ENCODE peak calls at places on chromosomes 6 and 20, in five cellular contexts. M, T, S, Q and Y are unnamed samples.

GRCh38 chr6:49530141-49530775 is 20.2 kb upstream of the C6orf141 start:
- DNase-seq in M (no peak), T (no peak), S (no peak), Q (no peak), Y (no peak)

GRCh38 chr6:47655719-47656595 is 42.4 kb upstream of the ADGRF4 start:
- DNase-seq in M (peak), T (peak), S (no peak), Q (no peak), Y (peak)

GRCh38 chr6:17086469-17086868 is 15.4 kb upstream of the STMND1 start:
- DNase-seq in M (no peak), T (peak), S (no peak), Q (peak), Y (peak)

GRCh38 chr6:31851485-31851832 is 11.2 kb downstream of the NEU1 start:
- DNase-seq in M (no peak), T (no peak), S (no peak), Q (peak), Y (no peak)

GRCh38 chr6:4316867-4317400 is 181.6 kb upstream of the ECI2 start:
- DNase-seq in M (no peak), T (no peak), S (no peak), Q (peak), Y (peak)

GRCh38 chr6:158852312-158853071 is 33.3 kb upstream of the EZR start:
- DNase-seq in M (no peak), T (no peak), S (no peak), Q (no peak), Y (no peak)

GRCh38 chr6:48568856-48569255 is 457.9 kb upstream of the PTCHD4 start:
- DNase-seq in M (no peak), T (no peak), S (no peak), Q (no peak), Y (no peak)

GRCh38 chr6:30260036-30260504 is 46.9 kb upstream of the TRIM26 start:
- DNase-seq in M (peak), T (peak), S (peak), Q (no peak), Y (no peak)

GRCh38 chr6:83708546-83708969 is 343 bp downstream of the SNAP91 start:
- DNase-seq in M (peak), T (peak), S (no peak), Q (no peak), Y (peak)

GRCh38 chr6:10733151-10733715 is 10.4 kb downstream of the TMEM14C start:
- DNase-seq in M (no peak), T (no peak), S (peak), Q (no peak), Y (no peak)

GRCh38 chr6:84415517-84415916 is 188.1 kb upstream of the CEP162 start:
- DNase-seq in M (no peak), T (no peak), S (no peak), Q (no peak), Y (no peak)

GRCh38 chr20:12153616-12154015 is 235.9 kb downstream of the BTBD3 start:
- DNase-seq in M (no peak), T (no peak), S (no peak), Q (peak), Y (no peak)

GRCh38 chr6:28474441-28475219 is 31.3 kb upstream of the ZSCAN23 start:
- DNase-seq in M (peak), T (no peak), S (peak), Q (peak), Y (peak)

GRCh38 chr6:47004458-47004857 is 37.7 kb downstream of the ADGRF1 start:
- DNase-seq in M (no peak), T (no peak), S (no peak), Q (no peak), Y (no peak)

GRCh38 chr6:28838289-28838633 is 85.5 kb downstream of the TRIM27 start:
- DNase-seq in M (peak), T (peak), S (peak), Q (peak), Y (peak)

GRCh38 chr6:77456531-77457248 is 6.6 kb downstream of the HTR1B start:
- DNase-seq in M (no peak), T (peak), S (no peak), Q (peak), Y (peak)

GRCh38 chr20:40797425-40797824 is 108.4 kb upstream of the MAFB start:
- DNase-seq in M (no peak), T (peak), S (no peak), Q (peak), Y (peak)

GRCh38 chr6:35725721-35726438 is 11.0 kb upstream of the ARMC12 start:
- DNase-seq in M (no peak), T (no peak), S (no peak), Q (no peak), Y (peak)

GRCh38 chr6:153625089-153625488 is 414.0 kb upstream of the OPRM1 start:
- DNase-seq in M (peak), T (no peak), S (no peak), Q (no peak), Y (peak)

GRCh38 chr6:92777146-92777740 is 642.1 kb downstream of the EPHA7 start:
- DNase-seq in M (peak), T (no peak), S (no peak), Q (peak), Y (no peak)

GRCh38 chr6:14117158-14118090 is at the start of gene CD83:
- DNase-seq in M (peak), T (peak), S (peak), Q (peak), Y (peak)

GRCh38 chr20:20527661-20528060 is 159.8 kb downstream of the INSM1 start:
- DNase-seq in M (no peak), T (no peak), S (no peak), Q (no peak), Y (no peak)
- H4K91ac ChIP-seq in M (no peak), T (no peak), S (no peak), Q (no peak), Y (no peak)

DNA sequence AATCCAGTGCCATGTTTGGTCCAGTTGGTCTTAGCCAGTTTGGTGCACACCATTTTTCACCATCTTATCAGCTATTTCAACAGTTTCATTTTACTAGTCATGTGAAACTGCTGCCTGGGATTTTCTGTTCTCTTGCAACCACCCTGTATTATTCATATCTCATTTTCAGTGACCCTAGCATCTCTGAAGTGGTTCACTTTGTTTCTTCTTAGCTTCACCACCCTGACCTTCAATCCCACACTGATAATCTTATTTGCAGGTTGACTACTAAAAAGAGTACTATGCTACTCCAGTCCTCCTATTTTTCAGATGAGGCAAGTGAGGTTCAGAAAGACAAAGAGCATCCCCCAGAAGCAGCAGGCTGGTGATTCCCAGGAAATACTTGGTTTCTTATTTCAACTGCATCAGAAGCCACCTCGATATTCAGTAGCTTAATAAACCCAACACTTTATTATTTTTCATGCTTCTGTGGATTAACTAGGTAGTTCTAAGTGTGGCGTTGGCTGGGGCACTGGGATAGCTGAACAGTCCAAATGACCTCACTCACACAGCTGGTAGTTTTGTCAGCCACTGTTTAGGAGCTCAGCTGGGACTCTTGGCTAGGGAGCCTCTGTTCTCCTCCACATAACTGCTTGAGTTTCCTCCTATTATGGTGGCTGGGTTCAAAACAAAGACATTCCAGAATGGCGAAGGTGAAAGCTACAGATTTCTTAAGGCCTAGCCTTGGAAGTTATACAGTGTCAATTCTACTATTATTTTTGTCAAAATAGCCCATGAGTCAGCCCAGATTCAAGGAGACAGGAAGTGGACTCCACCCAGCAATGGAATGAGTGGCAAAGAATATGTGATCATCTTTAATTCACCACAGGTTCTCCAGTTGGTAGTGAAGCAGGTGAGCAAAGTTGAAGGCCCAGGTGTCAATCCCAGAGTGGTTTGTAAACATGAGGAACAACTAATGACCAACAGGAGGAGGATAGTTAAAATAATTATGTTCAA is 40.6 kb downstream of the BPIFB4 start:
- DNase-seq in M (no peak), T (no peak), S (no peak), Q (no peak), Y (no peak)
- H3K4ac ChIP-seq in M (no peak), T (no peak), S (no peak), Q (no peak), Y (no peak)

GRCh38 chr6:41375598-41376151 is 40.3 kb downstream of the NCR2 start:
- DNase-seq in M (no peak), T (peak), S (peak), Q (no peak), Y (no peak)

GRCh38 chr6:41374618-41375590 is 39.5 kb downstream of the NCR2 start:
- DNase-seq in M (no peak), T (peak), S (peak), Q (no peak), Y (no peak)

GRCh38 chr6:41373367-41373918 is 38.0 kb downstream of the NCR2 start:
- DNase-seq in M (no peak), T (no peak), S (peak), Q (no peak), Y (no peak)

GRCh38 chr6:41372526-41373366 is 37.3 kb downstream of the NCR2 start:
- DNase-seq in M (no peak), T (peak), S (peak), Q (no peak), Y (no peak)

GRCh38 chr6:41373919-41374617 is 38.7 kb downstream of the NCR2 start:
- DNase-seq in M (peak), T (peak), S (peak), Q (no peak), Y (no peak)
- H3K23ac ChIP-seq in M (peak), T (no peak), S (no peak), Q (no peak), Y (no peak)

DNA sequence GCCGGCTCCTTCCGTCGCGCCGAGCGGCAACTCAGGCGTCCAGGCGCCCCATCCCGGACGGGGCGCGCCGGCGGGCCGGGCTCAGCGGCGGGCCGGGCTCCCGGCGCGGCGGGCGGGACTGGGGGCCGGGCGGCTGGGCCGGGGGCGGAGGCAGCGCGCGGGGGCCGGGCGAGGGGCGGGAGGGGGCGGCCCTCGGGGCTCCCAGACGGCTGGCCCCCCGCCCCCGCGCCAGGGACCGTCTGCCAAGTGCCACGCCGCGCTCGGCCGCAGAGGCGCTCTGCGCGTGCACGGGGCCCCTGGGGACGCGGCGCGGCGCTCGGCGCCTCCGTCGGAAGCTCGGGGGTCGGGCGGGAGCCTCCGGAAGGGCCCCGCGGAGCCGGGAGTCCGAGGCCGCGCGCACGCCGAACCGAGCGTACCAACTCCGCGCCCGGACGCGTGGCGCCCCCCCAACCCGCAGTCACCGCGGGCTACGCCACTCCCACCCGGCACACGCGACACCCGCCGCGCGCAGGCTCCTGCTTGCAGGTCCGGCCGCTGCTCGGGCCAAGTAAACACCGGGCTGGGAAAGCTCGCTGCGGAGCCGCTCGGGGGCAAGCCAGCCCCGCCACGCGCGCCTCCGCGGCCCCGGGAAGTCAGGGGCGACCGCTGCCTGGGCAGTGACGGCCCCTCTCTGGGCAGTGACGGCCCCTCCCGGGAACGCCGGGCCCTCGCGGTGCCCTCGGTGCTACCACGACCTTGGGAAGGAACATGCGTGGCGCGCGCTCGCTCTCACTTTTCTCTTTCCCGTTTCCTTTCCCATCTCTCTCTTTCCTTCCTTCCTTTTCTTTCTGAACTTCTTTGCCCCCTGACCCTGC is at the start of gene PREX1:
- DNase-seq in M (peak), T (peak), S (peak), Q (peak), Y (peak)
- H4K91ac ChIP-seq in M (no peak), T (no peak), S (peak), Q (no peak), Y (no peak)

GRCh38 chr20:53872081-53872541 is 198.3 kb downstream of the BCAS1 start:
- DNase-seq in M (no peak), T (no peak), S (no peak), Q (no peak), Y (no peak)

GRCh38 chr20:53869466-53870258 is 200.7 kb downstream of the BCAS1 start:
- DNase-seq in M (peak), T (peak), S (no peak), Q (peak), Y (peak)

GRCh38 chr20:53872561-53873248 is 197.7 kb downstream of the BCAS1 start:
- DNase-seq in M (no peak), T (no peak), S (no peak), Q (peak), Y (no peak)

GRCh38 chr20:53871541-53871940 is 198.9 kb downstream of the BCAS1 start:
- DNase-seq in M (no peak), T (no peak), S (no peak), Q (no peak), Y (no peak)

DNA sequence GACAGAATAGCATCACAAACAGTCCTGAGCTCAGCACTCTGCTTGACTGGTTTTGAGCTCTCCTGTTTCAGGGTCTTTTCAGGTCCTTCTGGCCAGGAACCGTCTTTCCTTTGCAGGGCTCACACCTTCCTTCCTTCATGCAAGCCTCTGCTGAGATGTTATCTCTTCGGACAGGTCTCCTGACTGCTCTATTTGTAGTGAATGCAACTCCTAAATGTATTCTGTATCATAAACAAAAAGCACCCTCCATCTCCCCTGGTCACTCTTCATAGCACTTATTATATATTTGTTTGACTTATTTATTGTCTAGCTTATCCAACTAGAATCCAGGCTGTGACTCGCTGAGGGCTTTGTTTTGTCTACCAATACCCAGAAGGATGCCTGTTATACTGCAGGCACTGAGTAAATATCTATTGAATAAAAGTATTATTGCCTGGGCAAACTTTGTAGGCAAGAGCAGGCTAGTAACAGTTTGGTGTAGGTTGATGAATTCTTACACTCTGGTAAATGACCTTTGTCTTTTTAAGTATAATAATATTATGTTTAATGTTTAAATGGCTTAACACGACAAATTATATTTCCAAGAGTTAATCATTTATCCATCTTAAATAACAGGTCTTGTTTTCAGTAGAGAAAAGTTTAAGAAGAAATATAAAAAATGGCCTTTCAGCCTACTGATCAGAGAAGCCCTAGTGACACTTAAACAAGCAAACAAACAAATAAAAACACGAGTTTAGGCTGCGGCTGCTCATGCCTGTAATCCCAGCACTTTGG is 199.8 kb downstream of the BCAS1 start:
- DNase-seq in M (no peak), T (no peak), S (no peak), Q (no peak), Y (no peak)
- H3K4ac ChIP-seq in M (no peak), T (no peak), S (peak), Q (peak), Y (no peak)

DNA sequence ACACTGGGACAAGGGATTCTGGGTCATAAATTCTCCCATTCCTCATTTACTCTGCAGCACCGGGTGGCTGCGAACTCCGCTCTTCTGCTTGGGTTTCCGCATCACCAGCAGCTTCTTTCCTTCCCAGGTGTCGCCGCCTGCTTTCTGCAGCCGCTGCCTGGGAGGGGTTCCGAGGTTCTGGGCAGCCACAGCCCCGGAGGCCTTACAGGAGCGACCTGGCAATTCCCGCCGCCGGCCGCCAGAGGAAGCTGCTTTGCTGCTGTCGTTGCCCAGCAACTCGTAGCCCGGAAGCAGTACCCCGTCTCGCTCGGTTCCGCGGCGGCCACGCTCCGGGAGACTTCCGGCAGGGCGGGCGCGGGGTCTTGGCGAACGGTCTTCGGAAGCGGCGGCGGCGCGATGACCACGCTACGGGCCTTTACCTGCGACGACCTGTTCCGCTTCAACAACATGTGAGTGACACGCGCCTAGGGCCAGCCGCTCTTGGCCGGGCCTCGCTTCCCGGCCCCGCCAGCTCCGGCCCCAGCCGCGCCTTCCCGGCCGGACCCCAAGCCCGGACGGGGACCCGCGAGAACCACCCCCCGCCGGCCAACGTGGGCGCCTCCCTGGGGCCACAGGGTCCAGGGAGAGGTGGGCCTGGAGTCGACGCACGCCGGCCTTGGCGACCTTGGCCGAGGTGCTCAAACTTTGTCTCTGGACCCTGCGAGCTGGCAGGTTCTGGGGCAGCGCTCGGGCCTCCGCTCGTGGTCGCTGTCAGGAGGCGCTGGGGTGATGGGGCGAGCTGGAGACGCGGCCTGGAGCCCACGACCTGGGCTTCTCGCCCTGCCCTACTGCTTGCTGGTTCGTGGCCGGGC is at the start of gene NAA20:
- DNase-seq in M (peak), T (peak), S (peak), Q (peak), Y (peak)
- H3K23ac ChIP-seq in M (peak), T (no peak), S (no peak), Q (peak), Y (no peak)